ENCODE peak calls at places on chromosomes 6 and 20, in ten cellular contexts. S is right atrium auricular region; M is A549; I is CD8-positive, alpha-beta T cell; C is upper lobe of right lung; X is astrocyte of the spinal cord; Q is kidney; A is heart left ventricle; Z is cardiac muscle cell; J is fibroblast of the aortic adventitia. W is an unnamed sample.

GRCh38 chr6:154228521-154228905 is 128.1 kb downstream of the IPCEF1 start:
- DNase-seq in S (no peak), M (no peak), I (no peak), C (no peak), X (no peak), Q (no peak), A (no peak), Z (no peak), J (no peak), W (no peak)

GRCh38 chr20:46607191-46607848 is 43.9 kb downstream of the SLC13A3 start:
- DNase-seq in S (no peak), M (no peak), I (no peak), C (no peak), X (no peak), Q (no peak), A (no peak), Z (no peak), J (no peak), W (no peak)

GRCh38 chr20:11850901-11851300 is 66.8 kb upstream of the BTBD3 start:
- DNase-seq in S (no peak), M (peak), I (no peak), C (no peak), X (peak), Q (no peak), A (no peak), Z (no peak), J (no peak), W (no peak)

GRCh38 chr20:46800405-46800804 is 91.0 kb downstream of the SLC2A10 start:
- DNase-seq in S (no peak), M (no peak), I (no peak), C (no peak), X (no peak), Q (no peak), A (no peak), Z (no peak), J (no peak), W (no peak)

GRCh38 chr20:37680420-37680819 is 13.4 kb upstream of the CTNNBL1 start:
- DNase-seq in S (no peak), M (no peak), I (no peak), C (no peak), X (no peak), Q (no peak), A (no peak), Z (no peak), J (no peak), W (no peak)

GRCh38 chr6:31558631-31559500 is 11.5 kb downstream of the NFKBIL1 start:
- DNase-seq in S (no peak), M (no peak), I (peak), C (peak), X (no peak), Q (peak), A (no peak), Z (no peak), J (peak), W (peak)

GRCh38 chr20:31579245-31579644 is 25.8 kb upstream of the ID1 start:
- DNase-seq in S (no peak), M (no peak), I (no peak), C (no peak), X (no peak), Q (no peak), A (no peak), Z (no peak), J (no peak), W (no peak)

GRCh38 chr6:132768051-132768517 is 10.4 kb upstream of the VNN2 start:
- DNase-seq in S (no peak), M (peak), I (no peak), C (peak), X (no peak), Q (peak), A (peak), Z (peak), J (no peak), W (no peak)

GRCh38 chr6:125733516-125734300 is 15.7 kb upstream of the HEY2 start:
- DNase-seq in S (no peak), M (no peak), I (no peak), C (no peak), X (no peak), Q (no peak), A (no peak), Z (no peak), J (no peak), W (no peak)

GRCh38 chr6:169439710-169440109 is 186.1 kb upstream of the THBS2 start:
- DNase-seq in S (no peak), M (no peak), I (no peak), C (no peak), X (no peak), Q (no peak), A (no peak), Z (no peak), J (no peak), W (no peak)

GRCh38 chr6:15358579-15359327 is 112.9 kb downstream of the JARID2 start:
- DNase-seq in S (no peak), M (no peak), I (no peak), C (no peak), X (peak), Q (no peak), A (no peak), Z (peak), J (no peak), W (no peak)

GRCh38 chr6:48670546-48670945 is 559.5 kb upstream of the PTCHD4 start:
- DNase-seq in S (no peak), M (no peak), I (no peak), C (no peak), X (no peak), Q (no peak), A (no peak), Z (no peak), J (no peak), W (no peak)

GRCh38 chr20:45857836-45858250 is 429 bp downstream of the ZSWIM3 start:
- DNase-seq in S (no peak), M (no peak), I (no peak), C (no peak), X (no peak), Q (no peak), A (no peak), Z (no peak), J (no peak), W (no peak)

GRCh38 chr20:49914310-49915117 is 815 bp downstream of the SPATA2 start:
- DNase-seq in S (no peak), M (no peak), I (no peak), C (peak), X (no peak), Q (no peak), A (no peak), Z (no peak), J (no peak), W (peak)
- TF ChIP-seq CTCF in S (no peak), M (no peak), I (no peak), C (no peak), X (no peak), Q (no peak), A (no peak), Z (no peak), J (no peak), W (peak)

DNA sequence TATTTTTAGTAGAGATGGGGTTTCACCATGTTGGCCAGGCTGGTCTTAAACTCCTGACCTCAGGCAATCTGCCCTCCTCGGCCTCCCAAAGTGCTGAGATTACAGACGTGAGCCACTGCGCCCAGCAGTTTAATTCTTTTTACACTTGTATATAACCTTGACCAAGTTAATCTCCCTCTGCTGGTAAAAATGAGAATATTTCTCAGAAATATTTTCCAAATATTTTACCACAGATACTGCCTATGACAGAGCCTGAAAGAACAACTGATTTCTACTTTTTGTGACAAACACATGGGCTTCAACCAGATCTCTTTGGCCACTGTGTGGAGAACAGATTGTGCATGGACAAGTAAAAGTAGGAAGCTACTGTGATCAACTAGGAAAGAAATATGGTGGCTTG is 21.2 kb upstream of the NHSL1 start:
- DNase-seq in S (no peak), M (no peak), I (no peak), C (no peak), X (peak), Q (no peak), A (no peak), Z (no peak), J (peak), W (no peak)
- TF ChIP-seq CTCF in S (peak), M (peak), I (peak), C (peak), X (peak), Q (peak), A (no peak), Z (peak), J (peak), W (peak)

DNA sequence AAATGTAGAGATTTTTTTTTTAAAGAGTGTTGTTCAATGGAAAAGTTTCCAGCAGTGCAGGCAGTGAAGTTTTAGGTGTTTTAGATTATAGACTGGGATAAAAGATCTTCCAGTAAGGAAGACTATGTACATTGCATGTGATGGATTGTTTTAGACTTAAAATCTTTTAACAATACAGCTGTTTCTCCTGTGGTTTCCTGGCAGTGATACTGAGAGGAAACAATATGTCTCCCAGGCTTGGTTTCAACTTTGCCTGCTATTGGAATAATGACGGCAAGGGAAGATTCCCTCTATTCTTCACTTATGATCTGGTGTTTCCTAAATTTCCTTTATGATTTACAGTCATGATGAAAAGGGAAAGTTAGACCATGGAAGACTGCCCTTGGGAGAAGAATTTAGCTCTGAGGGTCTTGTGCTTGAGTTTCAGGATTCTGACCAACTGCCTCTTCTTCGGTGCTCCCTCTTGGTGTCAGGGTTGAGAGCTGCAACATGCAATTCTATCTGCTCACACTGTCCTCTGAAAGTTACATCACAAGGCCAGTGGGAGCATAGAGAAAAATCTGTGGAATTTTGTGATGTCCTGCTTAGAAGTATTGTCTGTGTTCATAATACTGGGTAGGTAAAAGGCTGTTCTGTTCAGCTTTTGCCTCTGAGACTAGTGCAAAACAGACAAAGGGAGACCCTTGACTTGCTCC is 262.8 kb upstream of the MAN1A1 start:
- DNase-seq in S (no peak), M (no peak), I (no peak), C (no peak), X (no peak), Q (no peak), A (no peak), Z (no peak), J (peak), W (no peak)
- TF ChIP-seq CTCF in S (no peak), M (no peak), I (no peak), C (no peak), X (peak), Q (no peak), A (no peak), Z (no peak), J (no peak), W (no peak)

GRCh38 chr6:148677594-148678476 is 69.0 kb upstream of the UST start:
- DNase-seq in S (no peak), M (no peak), I (no peak), C (no peak), X (no peak), Q (no peak), A (no peak), Z (no peak), J (no peak), W (no peak)
- TF ChIP-seq CTCF in S (no peak), M (no peak), I (no peak), C (no peak), X (no peak), Q (no peak), A (no peak), Z (no peak), J (no peak), W (no peak)

GRCh38 chr6:26031595-26032386 is 55.4 kb upstream of the HFE start:
- DNase-seq in S (peak), M (peak), I (peak), C (peak), X (peak), Q (peak), A (peak), Z (peak), J (peak), W (no peak)
- TF ChIP-seq CTCF in S (peak), M (no peak), I (no peak), C (no peak), X (peak), Q (no peak), A (peak), Z (peak), J (peak), W (peak)

DNA sequence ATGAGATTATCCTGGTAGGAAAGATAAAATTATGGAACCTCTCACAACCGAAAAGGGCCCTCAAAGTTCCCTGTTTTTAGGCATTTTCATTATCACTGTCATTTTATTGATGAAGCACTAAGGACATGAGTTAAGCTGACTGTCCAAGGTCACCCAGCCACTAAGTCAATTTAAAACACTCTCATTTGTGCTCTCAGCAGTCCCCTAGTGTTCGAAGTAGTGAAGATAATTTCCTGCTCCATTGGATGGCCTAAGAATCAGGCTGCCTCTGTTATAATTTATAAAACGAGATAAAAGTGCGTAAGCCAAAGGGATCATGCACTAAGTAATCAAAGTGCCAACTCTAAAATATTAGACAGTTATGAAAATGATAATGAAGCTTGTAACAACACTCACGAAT is 169.1 kb downstream of the KIF16B start:
- DNase-seq in S (no peak), M (no peak), I (no peak), C (no peak), X (no peak), Q (no peak), A (no peak), Z (no peak), J (no peak), W (no peak)
- TF ChIP-seq CTCF in S (no peak), M (no peak), I (no peak), C (no peak), X (no peak), Q (no peak), A (no peak), Z (no peak), J (no peak), W (no peak)

DNA sequence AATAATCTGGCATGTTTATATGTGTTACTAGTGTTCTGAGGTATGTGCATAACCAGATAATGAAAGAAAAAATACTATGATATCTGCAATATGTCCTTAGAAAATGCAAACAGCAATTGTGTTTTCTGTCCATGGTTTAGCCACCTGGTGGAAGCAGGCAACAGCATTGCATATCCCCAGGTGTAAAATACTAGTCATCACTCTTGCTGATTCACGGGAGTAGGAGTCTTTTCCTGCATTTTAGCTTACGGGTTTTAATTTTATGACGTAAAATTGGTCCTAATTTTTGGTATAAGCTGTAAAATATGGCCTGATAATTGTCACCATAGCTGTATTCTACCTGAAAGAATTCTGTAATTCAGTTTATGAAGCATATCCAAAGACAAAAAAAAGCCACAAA is 2.5 kb downstream of the RNF182 start:
- DNase-seq in S (no peak), M (no peak), I (no peak), C (no peak), X (no peak), Q (no peak), A (no peak), Z (no peak), J (no peak), W (no peak)
- TF ChIP-seq CTCF in S (no peak), M (no peak), I (no peak), C (no peak), X (no peak), Q (no peak), A (no peak), Z (no peak), J (no peak), W (peak)

DNA sequence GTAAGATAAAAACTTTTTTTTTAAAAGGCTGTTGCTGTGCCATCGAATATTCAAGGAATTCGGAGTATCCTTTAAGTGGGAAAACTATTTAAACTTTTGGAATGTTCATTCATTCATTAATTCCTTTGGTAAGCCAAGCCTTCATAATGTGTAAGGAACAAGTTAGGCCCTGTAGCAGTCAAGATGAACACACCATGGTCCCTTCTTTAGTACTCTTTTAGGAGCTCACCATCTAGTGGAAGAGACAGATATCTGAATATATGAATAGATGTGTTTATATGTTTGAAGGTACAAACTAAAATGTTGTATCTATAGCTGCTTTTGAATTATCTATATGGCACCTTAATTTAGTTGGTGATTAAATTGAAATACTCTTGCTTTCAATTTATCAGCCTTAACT is 5.8 kb downstream of the SPO11 start:
- DNase-seq in S (no peak), M (peak), I (no peak), C (no peak), X (peak), Q (no peak), A (no peak), Z (no peak), J (peak), W (no peak)
- TF ChIP-seq CTCF in S (peak), M (peak), I (no peak), C (no peak), X (no peak), Q (no peak), A (no peak), Z (no peak), J (no peak), W (peak)

DNA sequence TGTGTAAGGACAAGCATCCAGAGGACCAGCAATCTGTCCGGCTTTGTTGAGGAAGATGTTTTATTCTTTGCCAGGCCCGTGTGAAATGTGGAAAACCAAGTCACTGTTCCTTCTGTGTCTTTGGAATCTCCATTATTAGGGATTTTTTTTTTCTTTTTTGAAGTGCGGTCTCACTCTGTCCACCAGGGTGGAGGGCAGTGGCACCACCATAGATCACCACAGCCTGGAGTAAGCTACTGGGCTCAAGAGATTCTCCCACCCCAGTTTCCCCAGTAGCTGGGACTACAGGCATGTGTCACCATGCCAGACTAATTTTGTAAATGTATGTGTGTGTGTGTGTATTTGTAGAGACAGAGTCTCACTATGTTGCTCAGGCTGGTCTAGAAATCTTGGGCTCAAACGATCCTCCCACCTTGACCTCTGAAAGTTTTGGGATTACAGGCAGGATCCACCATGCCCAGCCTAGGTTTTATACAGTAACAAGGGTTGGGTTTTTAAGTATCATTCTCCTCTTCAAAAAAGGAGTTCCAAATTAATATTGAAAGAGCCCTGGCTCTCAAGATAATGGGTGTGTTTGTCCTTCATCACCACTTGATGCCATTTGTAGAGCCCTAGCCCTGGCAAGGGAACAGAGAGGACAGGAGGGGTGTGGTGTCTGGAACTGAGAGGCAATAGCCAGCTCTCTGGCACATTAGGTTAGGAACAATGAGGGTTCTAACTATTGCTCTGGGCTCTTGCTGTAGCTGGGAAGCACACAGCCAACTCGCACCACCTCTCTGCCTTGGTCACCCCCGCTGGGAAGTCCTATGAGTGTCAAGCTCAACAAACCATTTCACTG is 3.1 kb downstream of the LAMP5 start:
- DNase-seq in S (no peak), M (no peak), I (no peak), C (no peak), X (no peak), Q (no peak), A (no peak), Z (no peak), J (no peak), W (no peak)
- TF ChIP-seq CTCF in S (no peak), M (no peak), I (no peak), C (no peak), X (no peak), Q (no peak), A (no peak), Z (no peak), J (no peak), W (no peak)

GRCh38 chr6:90369024-90369519 is 72.4 kb upstream of the BACH2 start:
- DNase-seq in S (peak), M (peak), I (no peak), C (no peak), X (peak), Q (no peak), A (peak), Z (no peak), J (peak), W (no peak)

GRCh38 chr6:90368001-90368400 is 71.4 kb upstream of the BACH2 start:
- DNase-seq in S (no peak), M (no peak), I (no peak), C (no peak), X (no peak), Q (no peak), A (no peak), Z (no peak), J (no peak), W (no peak)

GRCh38 chr6:90370493-90370959 is 73.9 kb upstream of the BACH2 start:
- DNase-seq in S (no peak), M (no peak), I (no peak), C (no peak), X (no peak), Q (no peak), A (no peak), Z (no peak), J (peak), W (no peak)

GRCh38 chr6:90369651-90370050 is 73.0 kb upstream of the BACH2 start:
- DNase-seq in S (no peak), M (no peak), I (no peak), C (no peak), X (no peak), Q (no peak), A (no peak), Z (no peak), J (no peak), W (no peak)

GRCh38 chr6:90368601-90369000 is 72.0 kb upstream of the BACH2 start:
- DNase-seq in S (no peak), M (no peak), I (no peak), C (no peak), X (peak), Q (no peak), A (no peak), Z (no peak), J (peak), W (no peak)
- TF ChIP-seq CTCF in S (no peak), M (no peak), I (no peak), C (no peak), X (no peak), Q (no peak), A (no peak), Z (no peak), J (no peak), W (no peak)